ENCODE peak calls at places on chromosomes 2 and 18, in nine cellular contexts. One of them, this sample, is unnamed.

GRCh38 chr2:216015722-216016464 is 2.5 kb upstream of the MREG start:
- ATAC-seq in PC-3: no peak
- ATAC-seq in psoas muscle: no peak
- ATAC-seq in HCT116: no peak
- ATAC-seq in right cardiac atrium: no peak
- ATAC-seq in pancreas: no peak
- ATAC-seq in A549: no peak
- ATAC-seq in left lung: no peak
- ATAC-seq in GM23338: no peak
- ATAC-seq in this sample: no peak

GRCh38 chr2:107712857-107713256 is 113.8 kb upstream of the RGPD4 start:
- ATAC-seq in pancreas: no peak
- ATAC-seq in left lung: peak; percentile 83
- ATAC-seq in right cardiac atrium: no peak
- ATAC-seq in psoas muscle: no peak
- ATAC-seq in HCT116: no peak
- ATAC-seq in A549: no peak
- ATAC-seq in GM23338: no peak
- ATAC-seq in PC-3: no peak
- ATAC-seq in this sample: no peak

GRCh38 chr2:205806126-205806905 is 124.0 kb downstream of the NRP2 start:
- ATAC-seq in GM23338: peak; percentile 45
- ATAC-seq in psoas muscle: no peak
- ATAC-seq in PC-3: no peak
- ATAC-seq in left lung: peak; percentile 92
- ATAC-seq in HCT116: no peak
- ATAC-seq in pancreas: peak; percentile 99
- ATAC-seq in A549: peak; percentile 86
- ATAC-seq in right cardiac atrium: no peak
- ATAC-seq in this sample: no peak

GRCh38 chr2:19688059-19688458 is 213.7 kb downstream of the TTC32 start:
- ATAC-seq in pancreas: no peak
- ATAC-seq in psoas muscle: no peak
- ATAC-seq in left lung: no peak
- ATAC-seq in HCT116: no peak
- ATAC-seq in GM23338: no peak
- ATAC-seq in A549: no peak
- ATAC-seq in PC-3: no peak
- ATAC-seq in right cardiac atrium: peak; percentile 88
- ATAC-seq in this sample: no peak

GRCh38 chr2:182951948-182952663 is 85.7 kb upstream of the FRZB start:
- ATAC-seq in GM23338: no peak
- ATAC-seq in pancreas: no peak
- ATAC-seq in left lung: no peak
- ATAC-seq in PC-3: no peak
- ATAC-seq in A549: no peak
- ATAC-seq in right cardiac atrium: no peak
- ATAC-seq in psoas muscle: no peak
- ATAC-seq in HCT116: no peak
- ATAC-seq in this sample: no peak

GRCh38 chr2:43152711-43153627 is 73.4 kb downstream of the ZFP36L2 start:
- ATAC-seq in PC-3: no peak
- ATAC-seq in right cardiac atrium: peak; percentile 90
- ATAC-seq in left lung: peak; percentile 74
- ATAC-seq in pancreas: peak; percentile 61
- ATAC-seq in A549: peak; percentile 9
- ATAC-seq in HCT116: no peak
- ATAC-seq in GM23338: peak; percentile 81
- ATAC-seq in psoas muscle: peak; percentile 96
- ATAC-seq in this sample: no peak

GRCh38 chr2:229616433-229616832 is 97.9 kb downstream of the DNER start:
- ATAC-seq in PC-3: no peak
- ATAC-seq in GM23338: no peak
- ATAC-seq in right cardiac atrium: no peak
- ATAC-seq in left lung: no peak
- ATAC-seq in A549: no peak
- ATAC-seq in psoas muscle: no peak
- ATAC-seq in pancreas: no peak
- ATAC-seq in HCT116: no peak
- ATAC-seq in this sample: no peak

GRCh38 chr2:25749676-25750075 is 76.3 kb upstream of the DTNB start:
- ATAC-seq in right cardiac atrium: no peak
- ATAC-seq in GM23338: no peak
- ATAC-seq in psoas muscle: no peak
- ATAC-seq in A549: no peak
- ATAC-seq in HCT116: no peak
- ATAC-seq in pancreas: no peak
- ATAC-seq in PC-3: no peak
- ATAC-seq in left lung: no peak
- ATAC-seq in this sample: no peak

GRCh38 chr18:57425096-57425495 is 10.1 kb upstream of the ONECUT2 start:
- ATAC-seq in left lung: no peak
- ATAC-seq in GM23338: no peak
- ATAC-seq in right cardiac atrium: no peak
- ATAC-seq in pancreas: no peak
- ATAC-seq in PC-3: no peak
- ATAC-seq in psoas muscle: no peak
- ATAC-seq in HCT116: no peak
- ATAC-seq in A549: no peak
- ATAC-seq in this sample: no peak

GRCh38 chr18:58534535-58535301 is 94.2 kb downstream of the ALPK2 start:
- ATAC-seq in A549: no peak
- ATAC-seq in psoas muscle: no peak
- ATAC-seq in HCT116: no peak
- ATAC-seq in left lung: no peak
- ATAC-seq in right cardiac atrium: no peak
- ATAC-seq in GM23338: no peak
- ATAC-seq in PC-3: no peak
- ATAC-seq in pancreas: no peak
- ATAC-seq in this sample: no peak

GRCh38 chr2:31231571-31232287 is 2.2 kb upstream of the EHD3 start:
- ATAC-seq in pancreas: no peak
- ATAC-seq in HCT116: no peak
- ATAC-seq in left lung: no peak
- ATAC-seq in psoas muscle: no peak
- ATAC-seq in A549: no peak
- ATAC-seq in right cardiac atrium: peak; percentile 12
- ATAC-seq in GM23338: no peak
- ATAC-seq in PC-3: no peak
- ATAC-seq in this sample: no peak

GRCh38 chr2:3429068-3429610 is 49.6 kb downstream of the TRAPPC12 start:
- ATAC-seq in left lung: no peak
- ATAC-seq in pancreas: no peak
- ATAC-seq in psoas muscle: no peak
- ATAC-seq in A549: no peak
- ATAC-seq in PC-3: no peak
- ATAC-seq in GM23338: no peak
- ATAC-seq in right cardiac atrium: peak; percentile 65
- ATAC-seq in HCT116: no peak
- ATAC-seq in this sample: no peak

GRCh38 chr2:12636837-12637581 is 79.7 kb upstream of the TRIB2 start:
- ATAC-seq in psoas muscle: no peak
- ATAC-seq in GM23338: no peak
- ATAC-seq in left lung: no peak
- ATAC-seq in A549: no peak
- ATAC-seq in HCT116: no peak
- ATAC-seq in pancreas: peak; percentile 61
- ATAC-seq in right cardiac atrium: peak; percentile 55
- ATAC-seq in PC-3: no peak
- ATAC-seq in this sample: no peak

GRCh38 chr2:239756392-239757153 is 268.6 kb downstream of the NDUFA10 start:
- ATAC-seq in psoas muscle: no peak
- ATAC-seq in A549: no peak
- ATAC-seq in right cardiac atrium: peak; percentile 18
- ATAC-seq in GM23338: no peak
- ATAC-seq in left lung: no peak
- ATAC-seq in PC-3: no peak
- ATAC-seq in HCT116: no peak
- ATAC-seq in pancreas: no peak
- ATAC-seq in this sample: no peak

GRCh38 chr2:174341301-174341994 is 6.7 kb downstream of the SP9 start:
- ATAC-seq in PC-3: peak; percentile 68
- ATAC-seq in A549: peak; percentile 69
- ATAC-seq in GM23338: peak; percentile 30
- ATAC-seq in psoas muscle: peak; percentile 90
- ATAC-seq in right cardiac atrium: peak; percentile 79
- ATAC-seq in left lung: peak; percentile 94
- ATAC-seq in HCT116: peak; percentile 54
- ATAC-seq in pancreas: peak; percentile 92
- ATAC-seq in this sample: peak; percentile 72
- H3K4me3 ChIP-seq in PC-3: peak overlapping the region; percentile 62
- H3K4me3 ChIP-seq in A549: no peak overlapping the region
- H3K4me3 ChIP-seq in GM23338: peak overlapping the region; percentile 66
- H3K4me3 ChIP-seq in psoas muscle: peak overlapping the region; percentile 47
- H3K4me3 ChIP-seq in right cardiac atrium: no peak overlapping the region
- H3K4me3 ChIP-seq in left lung: no peak overlapping the region
- H3K4me3 ChIP-seq in HCT116: no peak overlapping the region
- H3K4me3 ChIP-seq in pancreas: no peak overlapping the region
- H3K4me3 ChIP-seq in this sample: no peak overlapping the region

DNA sequence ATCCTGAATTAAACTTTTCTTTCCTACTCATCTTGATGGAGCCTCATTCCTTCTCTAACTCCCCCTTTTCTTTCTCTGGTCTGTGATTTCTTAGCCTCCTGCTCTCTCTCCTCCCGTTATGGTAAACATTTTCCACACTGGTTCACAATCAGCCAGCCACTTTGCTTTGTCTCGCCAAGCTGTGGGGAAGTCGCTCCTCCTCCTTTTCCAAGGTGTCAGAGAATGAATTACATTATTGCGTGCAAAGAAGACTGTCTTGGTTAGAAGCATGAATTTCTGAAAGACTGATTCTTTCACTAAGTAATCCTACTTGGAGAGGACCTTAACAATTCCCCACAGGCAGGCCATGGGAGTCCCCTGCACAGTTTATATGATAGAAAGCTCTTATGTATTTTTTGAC is 46.1 kb downstream of the RASGRP3 start:
- ATAC-seq in HCT116: no peak
- ATAC-seq in GM23338: no peak
- ATAC-seq in left lung: no peak
- ATAC-seq in right cardiac atrium: no peak
- ATAC-seq in pancreas: no peak
- ATAC-seq in psoas muscle: no peak
- ATAC-seq in A549: no peak
- ATAC-seq in PC-3: no peak
- ATAC-seq in this sample: no peak
- H3K27ac ChIP-seq in HCT116: no peak overlapping the region
- H3K27ac ChIP-seq in GM23338: no peak overlapping the region
- H3K27ac ChIP-seq in left lung: no peak overlapping the region
- H3K27ac ChIP-seq in right cardiac atrium: peak overlapping the region; percentile 23
- H3K27ac ChIP-seq in pancreas: no peak overlapping the region
- H3K27ac ChIP-seq in psoas muscle: no peak overlapping the region
- H3K27ac ChIP-seq in A549: no peak overlapping the region
- H3K27ac ChIP-seq in PC-3: no peak overlapping the region
- H3K27ac ChIP-seq in this sample: peak overlapping the region; percentile 51

GRCh38 chr18:55694291-55694690 is 106.3 kb upstream of the TCF4 start:
- ATAC-seq in left lung: no peak
- ATAC-seq in right cardiac atrium: no peak
- ATAC-seq in PC-3: no peak
- ATAC-seq in psoas muscle: no peak
- ATAC-seq in HCT116: no peak
- ATAC-seq in pancreas: no peak
- ATAC-seq in A549: no peak
- ATAC-seq in GM23338: no peak
- ATAC-seq in this sample: no peak

GRCh38 chr18:55695091-55695490 is 107.1 kb upstream of the TCF4 start:
- ATAC-seq in pancreas: no peak
- ATAC-seq in right cardiac atrium: no peak
- ATAC-seq in HCT116: no peak
- ATAC-seq in psoas muscle: no peak
- ATAC-seq in PC-3: no peak
- ATAC-seq in left lung: no peak
- ATAC-seq in A549: no peak
- ATAC-seq in GM23338: no peak
- ATAC-seq in this sample: no peak

DNA sequence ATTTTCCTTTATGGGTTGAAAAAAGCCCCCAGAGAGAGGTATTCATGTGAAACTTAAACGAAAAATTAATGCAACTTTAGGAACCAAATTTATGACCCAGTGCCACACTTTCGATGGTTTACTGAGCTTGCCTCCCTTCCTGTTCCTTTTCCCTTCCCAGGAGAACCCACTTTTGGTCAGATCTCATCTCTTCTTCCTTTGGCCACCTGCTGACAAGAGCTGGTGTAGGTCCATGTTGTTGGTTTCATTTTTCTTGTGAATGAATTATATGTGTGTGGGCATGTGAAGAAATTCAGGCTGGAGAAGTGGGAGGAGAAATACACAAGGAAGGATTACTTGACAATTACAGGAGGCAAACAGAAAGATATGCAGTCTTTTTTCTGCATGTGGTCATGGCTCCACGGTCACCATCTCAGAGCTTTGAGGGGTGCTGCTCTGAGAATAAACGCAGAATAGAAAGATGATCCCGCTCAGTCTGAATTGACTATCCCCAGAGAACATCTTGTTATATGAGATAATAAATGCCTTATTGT is 111.3 kb upstream of the TCF4 start:
- ATAC-seq in right cardiac atrium: no peak
- ATAC-seq in PC-3: no peak
- ATAC-seq in A549: no peak
- ATAC-seq in HCT116: no peak
- ATAC-seq in left lung: no peak
- ATAC-seq in GM23338: no peak
- ATAC-seq in psoas muscle: no peak
- ATAC-seq in pancreas: no peak
- ATAC-seq in this sample: no peak
- H3K4me3 ChIP-seq in right cardiac atrium: no peak overlapping the region
- H3K4me3 ChIP-seq in PC-3: no peak overlapping the region
- H3K4me3 ChIP-seq in A549: no peak overlapping the region
- H3K4me3 ChIP-seq in HCT116: no peak overlapping the region
- H3K4me3 ChIP-seq in left lung: no peak overlapping the region
- H3K4me3 ChIP-seq in GM23338: no peak overlapping the region
- H3K4me3 ChIP-seq in psoas muscle: no peak overlapping the region
- H3K4me3 ChIP-seq in pancreas: no peak overlapping the region
- H3K4me3 ChIP-seq in this sample: no peak overlapping the region

GRCh38 chr2:159201321-159202063 is 85.0 kb downstream of the WDSUB1 start:
- ATAC-seq in left lung: peak; percentile 61
- ATAC-seq in A549: peak; percentile 17
- ATAC-seq in right cardiac atrium: no peak
- ATAC-seq in pancreas: peak; percentile 28
- ATAC-seq in HCT116: no peak
- ATAC-seq in GM23338: peak; percentile 28
- ATAC-seq in psoas muscle: no peak
- ATAC-seq in PC-3: peak; percentile 22
- ATAC-seq in this sample: no peak

GRCh38 chr2:159204381-159204780 is 82.1 kb downstream of the WDSUB1 start:
- ATAC-seq in A549: no peak
- ATAC-seq in pancreas: no peak
- ATAC-seq in psoas muscle: no peak
- ATAC-seq in HCT116: no peak
- ATAC-seq in right cardiac atrium: no peak
- ATAC-seq in PC-3: no peak
- ATAC-seq in left lung: no peak
- ATAC-seq in GM23338: no peak
- ATAC-seq in this sample: no peak

GRCh38 chr2:159200498-159200897 is 86.0 kb downstream of the WDSUB1 start:
- ATAC-seq in pancreas: no peak
- ATAC-seq in HCT116: no peak
- ATAC-seq in left lung: peak; percentile 31
- ATAC-seq in GM23338: no peak
- ATAC-seq in PC-3: no peak
- ATAC-seq in psoas muscle: no peak
- ATAC-seq in A549: no peak
- ATAC-seq in right cardiac atrium: no peak
- ATAC-seq in this sample: peak; percentile 4

GRCh38 chr2:159199751-159200465 is 86.6 kb downstream of the WDSUB1 start:
- ATAC-seq in A549: no peak
- ATAC-seq in right cardiac atrium: no peak
- ATAC-seq in pancreas: no peak
- ATAC-seq in PC-3: no peak
- ATAC-seq in GM23338: peak; percentile 26
- ATAC-seq in HCT116: no peak
- ATAC-seq in left lung: no peak
- ATAC-seq in psoas muscle: no peak
- ATAC-seq in this sample: no peak

GRCh38 chr2:159202568-159203071 is 83.9 kb downstream of the WDSUB1 start:
- ATAC-seq in psoas muscle: peak; percentile 26
- ATAC-seq in left lung: peak; percentile 75
- ATAC-seq in HCT116: no peak
- ATAC-seq in right cardiac atrium: peak; percentile 87
- ATAC-seq in pancreas: peak; percentile 92
- ATAC-seq in GM23338: no peak
- ATAC-seq in PC-3: peak; percentile 65
- ATAC-seq in A549: peak; percentile 69
- ATAC-seq in this sample: peak; percentile 82
- H3K27ac ChIP-seq in psoas muscle: no peak overlapping the region
- H3K27ac ChIP-seq in left lung: no peak overlapping the region
- H3K27ac ChIP-seq in HCT116: no peak overlapping the region
- H3K27ac ChIP-seq in right cardiac atrium: peak overlapping the region; percentile 23
- H3K27ac ChIP-seq in pancreas: peak overlapping the region; percentile 56
- H3K27ac ChIP-seq in GM23338: no peak overlapping the region
- H3K27ac ChIP-seq in PC-3: no peak overlapping the region
- H3K27ac ChIP-seq in A549: no peak overlapping the region
- H3K27ac ChIP-seq in this sample: peak overlapping the region; percentile 7